ENCODE peak calls at places on chromosomes 2 and 18, in nine cellular contexts. W is transverse colon, S is HepG2, E is right lobe of liver, H is A549, T is suprapubic skin, X is K562, U is adrenal gland, F is heart left ventricle. Q is an unnamed sample.

GRCh38 chr2:40287201-40287600 is 164.7 kb downstream of the SLC8A1 start:
- DNase-seq in W (no peak), S (no peak), E (no peak), H (no peak), T (no peak), X (no peak), U (no peak), F (no peak), Q (no peak)

GRCh38 chr2:231378028-231378722 is 17.3 kb upstream of the B3GNT7 start:
- DNase-seq in W (peak), S (peak), E (no peak), H (peak), T (no peak), X (no peak), U (no peak), F (no peak), Q (no peak)

GRCh38 chr2:16317211-16317830 is 348.3 kb downstream of the CYRIA start:
- DNase-seq in W (no peak), S (no peak), E (no peak), H (no peak), T (no peak), X (no peak), U (no peak), F (no peak), Q (no peak)

GRCh38 chr18:21760321-21760720 is 19.7 kb downstream of the MIB1 start:
- DNase-seq in W (no peak), S (no peak), E (no peak), H (no peak), T (no peak), X (no peak), U (no peak), F (no peak), Q (no peak)

GRCh38 chr18:9218052-9218451 is 81.5 kb downstream of the ANKRD12 start:
- DNase-seq in W (no peak), S (no peak), E (no peak), H (no peak), T (no peak), X (no peak), U (no peak), F (no peak), Q (no peak)

GRCh38 chr2:54103454-54104314 is 11.7 kb upstream of the ACYP2 start:
- DNase-seq in W (peak), S (peak), E (no peak), H (peak), T (peak), X (peak), U (peak), F (peak), Q (no peak)

GRCh38 chr2:29573602-29574001 is 347.8 kb downstream of the ALK start:
- DNase-seq in W (no peak), S (no peak), E (no peak), H (no peak), T (no peak), X (no peak), U (no peak), F (no peak), Q (no peak)

GRCh38 chr18:48220146-48220499 is 189.1 kb downstream of the ZBTB7C start:
- DNase-seq in W (no peak), S (no peak), E (no peak), H (no peak), T (no peak), X (no peak), U (no peak), F (no peak), Q (no peak)

GRCh38 chr2:207163053-207163814 is 2.5 kb downstream of the KLF7 start:
- DNase-seq in W (peak), S (peak), E (no peak), H (peak), T (peak), X (no peak), U (peak), F (no peak), Q (peak)

GRCh38 chr2:88590998-88591613 is 36.2 kb downstream of the EIF2AK3 start:
- DNase-seq in W (peak), S (peak), E (no peak), H (peak), T (no peak), X (peak), U (peak), F (peak), Q (no peak)

GRCh38 chr2:215900203-215900611 is 113.1 kb downstream of the MREG start:
- DNase-seq in W (no peak), S (peak), E (peak), H (peak), T (peak), X (no peak), U (peak), F (no peak), Q (peak)

GRCh38 chr2:168138911-168139310 is 108.5 kb downstream of the STK39 start:
- DNase-seq in W (no peak), S (no peak), E (no peak), H (no peak), T (no peak), X (no peak), U (no peak), F (no peak), Q (no peak)

GRCh38 chr2:85972355-85972754 is 83.6 kb upstream of the ST3GAL5 start:
- DNase-seq in W (no peak), S (no peak), E (no peak), H (no peak), T (no peak), X (no peak), U (no peak), F (no peak), Q (no peak)

GRCh38 chr18:41599529-41599928 is 355.5 kb upstream of the PIK3C3 start:
- DNase-seq in W (no peak), S (no peak), E (no peak), H (no peak), T (no peak), X (no peak), U (no peak), F (no peak), Q (no peak)

GRCh38 chr18:63586431-63586830 is 712 bp upstream of the SERPINB13 start:
- DNase-seq in W (no peak), S (no peak), E (no peak), H (no peak), T (no peak), X (no peak), U (no peak), F (no peak), Q (no peak)

GRCh38 chr2:220078439-220078838 is 451.0 kb downstream of the SLC4A3 start:
- DNase-seq in W (no peak), S (no peak), E (no peak), H (no peak), T (no peak), X (no peak), U (no peak), F (no peak), Q (no peak)

GRCh38 chr18:25648724-25649260 is 296.8 kb upstream of the ZNF521 start:
- DNase-seq in W (no peak), S (no peak), E (no peak), H (no peak), T (no peak), X (no peak), U (no peak), F (no peak), Q (no peak)

GRCh38 chr18:45686892-45687611 is 36.9 kb upstream of the SLC14A1 start:
- DNase-seq in W (peak), S (no peak), E (no peak), H (no peak), T (no peak), X (no peak), U (no peak), F (no peak), Q (no peak)

GRCh38 chr18:46623541-46623940 is 33.5 kb downstream of the LOXHD1 start:
- DNase-seq in W (no peak), S (no peak), E (no peak), H (no peak), T (no peak), X (no peak), U (no peak), F (no peak), Q (peak)

GRCh38 chr2:21772624-21773023 is 648.9 kb downstream of the TDRD15 start:
- DNase-seq in W (no peak), S (no peak), E (no peak), H (no peak), T (no peak), X (no peak), U (no peak), F (no peak), Q (no peak)

GRCh38 chr18:77103991-77104521 is 28.5 kb downstream of the MBP start:
- DNase-seq in W (no peak), S (no peak), E (no peak), H (no peak), T (no peak), X (no peak), U (no peak), F (no peak), Q (no peak)

GRCh38 chr2:88059979-88060906 is 4.7 kb upstream of the KRCC1 start:
- DNase-seq in W (no peak), S (peak), E (no peak), H (peak), T (no peak), X (peak), U (no peak), F (no peak), Q (no peak)

GRCh38 chr2:119821266-119821665 is 61.5 kb downstream of the PTPN4 start:
- DNase-seq in W (no peak), S (no peak), E (no peak), H (no peak), T (no peak), X (no peak), U (no peak), F (no peak), Q (no peak)

GRCh38 chr18:11392974-11393373 is 216.4 kb upstream of the SLC35G4 start:
- DNase-seq in W (no peak), S (no peak), E (no peak), H (no peak), T (no peak), X (no peak), U (no peak), F (no peak), Q (no peak)

GRCh38 chr18:11391636-11392035 is 217.8 kb upstream of the SLC35G4 start:
- DNase-seq in W (no peak), S (no peak), E (no peak), H (no peak), T (no peak), X (no peak), U (no peak), F (no peak), Q (no peak)

GRCh38 chr18:11389281-11389680 is 220.1 kb upstream of the SLC35G4 start:
- DNase-seq in W (no peak), S (no peak), E (no peak), H (no peak), T (no peak), X (no peak), U (no peak), F (no peak), Q (no peak)

GRCh38 chr18:11392292-11392691 is 217.1 kb upstream of the SLC35G4 start:
- DNase-seq in W (no peak), S (no peak), E (no peak), H (no peak), T (no peak), X (peak), U (no peak), F (no peak), Q (no peak)

GRCh38 chr18:11393486-11393885 is 215.9 kb upstream of the SLC35G4 start:
- DNase-seq in W (no peak), S (no peak), E (no peak), H (no peak), T (no peak), X (no peak), U (no peak), F (peak), Q (no peak)
- TF ChIP-seq POLR2A in W (no peak), S (no peak), E (no peak), H (no peak), T (no peak), X (no peak), U (no peak), F (no peak), Q (no peak)

DNA sequence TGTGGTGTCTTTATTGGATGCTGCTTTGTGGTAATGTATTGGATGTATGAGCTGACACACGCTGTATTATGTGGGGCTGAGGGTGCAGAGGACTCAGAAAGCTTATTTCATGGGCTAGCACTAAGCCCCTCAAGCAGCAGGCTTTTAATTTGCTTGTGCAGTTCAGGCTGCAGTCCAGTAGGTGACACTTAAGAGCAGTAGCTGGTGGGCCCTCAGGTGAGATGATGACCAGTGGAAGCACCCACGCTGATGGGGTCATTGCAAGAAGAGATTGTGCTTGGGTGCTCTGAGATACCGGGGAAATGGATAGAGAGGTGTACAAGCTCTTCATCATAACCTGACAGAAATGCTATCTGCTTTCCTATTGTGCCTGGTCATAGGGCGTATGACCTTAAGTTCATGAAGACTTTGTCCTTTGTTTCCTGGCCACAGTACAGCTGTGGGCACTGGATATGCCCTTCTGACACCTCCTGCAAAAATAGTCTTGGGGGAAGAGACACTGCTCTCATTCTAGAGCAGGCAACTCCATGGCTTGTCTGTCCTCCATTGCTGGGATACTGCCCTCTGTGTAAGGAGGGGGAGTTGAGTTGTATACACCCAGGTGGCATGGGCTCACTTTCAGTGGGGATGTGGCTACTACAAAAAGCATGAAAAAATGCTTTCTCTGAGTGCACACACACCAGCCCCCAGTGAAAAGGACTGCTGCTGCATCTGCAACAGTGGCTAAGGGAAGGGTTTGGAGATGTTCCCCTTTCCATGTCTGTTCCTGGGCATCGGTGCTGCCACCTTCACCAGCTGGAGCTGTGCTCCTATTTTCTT is 205.7 kb upstream of the ZSWIM2 start:
- DNase-seq in W (no peak), S (peak), E (no peak), H (no peak), T (no peak), X (no peak), U (no peak), F (no peak), Q (no peak)
- TF ChIP-seq CTCF in W (no peak), S (peak), E (no peak), H (no peak), T (no peak), X (peak), U (no peak), F (no peak), Q (no peak)

GRCh38 chr2:37672104-37672869 is 845 bp upstream of the CDC42EP3 start:
- DNase-seq in W (peak), S (peak), E (peak), H (peak), T (peak), X (peak), U (peak), F (peak), Q (peak)
- TF ChIP-seq POLR2A in W (no peak), S (no peak), E (peak), H (no peak), T (no peak), X (no peak), U (peak), F (no peak), Q (no peak)

GRCh38 chr2:232523682-232524597 is 2.0 kb upstream of the CHRND start:
- DNase-seq in W (peak), S (peak), E (no peak), H (peak), T (no peak), X (peak), U (peak), F (peak), Q (no peak)
- TF ChIP-seq CTCF in W (no peak), S (peak), E (no peak), H (peak), T (no peak), X (peak), U (no peak), F (no peak), Q (no peak)